ENCODE peak calls at places on chromosomes 1 and 21, in eight cellular contexts. U is NCI-H510A treated with DMSO at 0.1 percent for 48 hours; Q is NCI-H1092; L is T-helper 17 cell; H is aorta; Z is glutamatergic neuron; V is astrocyte of the spinal cord; G is CD4-positive, alpha-beta memory T cell. D is an unnamed sample.

GRCh38 chr21:36069713-36070573 is at the start of gene CBR1:
- DNase-seq in U (peak), Q (peak), L (peak), H (peak), Z (peak), V (peak), G (peak), D (no peak)

GRCh38 chr1:33007190-33008050 is 29.3 kb downstream of the AK2 start:
- DNase-seq in U (peak), Q (no peak), L (no peak), H (peak), Z (peak), V (peak), G (peak), D (peak)

GRCh38 chr1:169949139-169949538 is 55.4 kb upstream of the SCYL3 start:
- DNase-seq in U (no peak), Q (no peak), L (no peak), H (no peak), Z (no peak), V (peak), G (no peak), D (no peak)

GRCh38 chr1:23752909-23753308 is 9.6 kb downstream of the ELOA start:
- DNase-seq in U (no peak), Q (no peak), L (no peak), H (no peak), Z (no peak), V (no peak), G (no peak), D (no peak)

GRCh38 chr1:165891461-165891860 is 64.0 kb downstream of the UCK2 start:
- DNase-seq in U (no peak), Q (no peak), L (no peak), H (no peak), Z (no peak), V (peak), G (no peak), D (no peak)

GRCh38 chr1:9561429-9561828 is 22.2 kb downstream of the SLC25A33 start:
- DNase-seq in U (peak), Q (peak), L (no peak), H (no peak), Z (no peak), V (peak), G (peak), D (no peak)

GRCh38 chr1:173113015-173113741 is 62.4 kb upstream of the TNFSF18 start:
- DNase-seq in U (no peak), Q (no peak), L (no peak), H (no peak), Z (no peak), V (peak), G (no peak), D (no peak)

GRCh38 chr1:204885790-204886189 is 15.1 kb downstream of the NFASC start:
- DNase-seq in U (no peak), Q (no peak), L (no peak), H (no peak), Z (no peak), V (no peak), G (no peak), D (no peak)

GRCh38 chr1:64912191-64912590 is 54.2 kb downstream of the JAK1 start:
- DNase-seq in U (no peak), Q (no peak), L (no peak), H (no peak), Z (no peak), V (no peak), G (no peak), D (no peak)

GRCh38 chr1:35326228-35326627 is 57.7 kb downstream of the ZMYM4 start:
- DNase-seq in U (peak), Q (no peak), L (no peak), H (no peak), Z (no peak), V (no peak), G (no peak), D (no peak)

GRCh38 chr1:202247837-202248795 is 54.5 kb downstream of the LGR6 start:
- DNase-seq in U (peak), Q (no peak), L (no peak), H (no peak), Z (no peak), V (no peak), G (no peak), D (no peak)

GRCh38 chr1:66239834-66240233 is 294.1 kb upstream of the SGIP1 start:
- DNase-seq in U (no peak), Q (no peak), L (no peak), H (no peak), Z (no peak), V (no peak), G (no peak), D (no peak)

GRCh38 chr1:31425301-31426081 is 12.5 kb downstream of the SERINC2 start:
- DNase-seq in U (no peak), Q (no peak), L (no peak), H (no peak), Z (no peak), V (no peak), G (no peak), D (no peak)

GRCh38 chr1:199064971-199065370 is 426.1 kb downstream of the PTPRC start:
- DNase-seq in U (no peak), Q (no peak), L (no peak), H (no peak), Z (no peak), V (peak), G (no peak), D (no peak)

D was measured in vagina.